ENCODE peak calls at places on chromosomes 3 and 15, in five cellular contexts. One of them, this sample, is unnamed.

GRCh38 chr15:101092867-101093202 is 159.0 kb downstream of the CHSY1 start:
- DNase-seq in HepG2: no peak
- DNase-seq in K562: no peak
- DNase-seq in transverse colon: no peak
- DNase-seq in GM12878: no peak
- DNase-seq in this sample: no peak

GRCh38 chr3:59573911-59574310 is 524.1 kb upstream of the CFAP20DC start:
- DNase-seq in HepG2: no peak
- DNase-seq in K562: no peak
- DNase-seq in transverse colon: peak; percentile 10
- DNase-seq in GM12878: no peak
- DNase-seq in this sample: no peak

GRCh38 chr3:63278171-63278999 is at the start of gene SYNPR:
- DNase-seq in HepG2: no peak
- DNase-seq in K562: no peak
- DNase-seq in transverse colon: no peak
- DNase-seq in GM12878: no peak
- DNase-seq in this sample: no peak

GRCh38 chr3:10786640-10787039 is 29.4 kb upstream of the SLC6A11 start:
- DNase-seq in HepG2: no peak
- DNase-seq in K562: no peak
- DNase-seq in transverse colon: no peak
- DNase-seq in GM12878: no peak
- DNase-seq in this sample: no peak

GRCh38 chr3:197038604-197039003 is 9.0 kb upstream of the MELTF start:
- DNase-seq in HepG2: no peak
- DNase-seq in K562: no peak
- DNase-seq in transverse colon: no peak
- DNase-seq in GM12878: no peak
- DNase-seq in this sample: no peak

GRCh38 chr3:46709147-46709654 is 8.0 kb downstream of the TMIE start:
- DNase-seq in HepG2: no peak
- DNase-seq in K562: no peak
- DNase-seq in transverse colon: no peak
- DNase-seq in GM12878: no peak
- DNase-seq in this sample: no peak

GRCh38 chr3:43405888-43406636 is 119.7 kb downstream of the SNRK start:
- DNase-seq in HepG2: no peak
- DNase-seq in K562: peak; percentile 26
- DNase-seq in transverse colon: no peak
- DNase-seq in GM12878: no peak
- DNase-seq in this sample: no peak

GRCh38 chr3:157865449-157865862 is 240.8 kb downstream of the SHOX2 start:
- DNase-seq in HepG2: peak; percentile 2
- DNase-seq in K562: peak; percentile 76
- DNase-seq in transverse colon: peak; percentile 54
- DNase-seq in GM12878: peak; percentile 1
- DNase-seq in this sample: no peak

GRCh38 chr15:94864600-94864999 is 633.2 kb downstream of the MCTP2 start:
- DNase-seq in HepG2: no peak
- DNase-seq in K562: no peak
- DNase-seq in transverse colon: no peak
- DNase-seq in GM12878: no peak
- DNase-seq in this sample: no peak

GRCh38 chr15:100786901-100787566 is 92.6 kb upstream of the ALDH1A3 start:
- DNase-seq in HepG2: no peak
- DNase-seq in K562: no peak
- DNase-seq in transverse colon: no peak
- DNase-seq in GM12878: no peak
- DNase-seq in this sample: no peak

GRCh38 chr3:168272343-168272984 is 176.7 kb upstream of the GOLIM4 start:
- DNase-seq in HepG2: no peak
- DNase-seq in K562: no peak
- DNase-seq in transverse colon: no peak
- DNase-seq in GM12878: no peak
- DNase-seq in this sample: no peak

GRCh38 chr15:49815937-49816336 is 195.1 kb downstream of the DTWD1 start:
- DNase-seq in HepG2: no peak
- DNase-seq in K562: no peak
- DNase-seq in transverse colon: no peak
- DNase-seq in GM12878: peak; percentile 1
- DNase-seq in this sample: no peak

GRCh38 chr3:157310329-157311065 is 126.2 kb upstream of the PTX3 start:
- DNase-seq in HepG2: no peak
- DNase-seq in K562: no peak
- DNase-seq in transverse colon: no peak
- DNase-seq in GM12878: no peak
- DNase-seq in this sample: no peak

GRCh38 chr3:186930143-186930638 is at the start of gene ST6GAL1:
- DNase-seq in HepG2: peak; percentile 43
- DNase-seq in K562: peak; percentile 81
- DNase-seq in transverse colon: peak; percentile 81
- DNase-seq in GM12878: peak; percentile 27
- DNase-seq in this sample: peak; percentile 67

GRCh38 chr15:25738171-25738792 is 124.8 kb downstream of the ATP10A start:
- DNase-seq in HepG2: no peak
- DNase-seq in K562: no peak
- DNase-seq in transverse colon: no peak
- DNase-seq in GM12878: no peak
- DNase-seq in this sample: no peak

GRCh38 chr3:136516095-136516494 is 236.1 kb downstream of the STAG1 start:
- DNase-seq in HepG2: peak; percentile 39
- DNase-seq in K562: no peak
- DNase-seq in transverse colon: no peak
- DNase-seq in GM12878: no peak
- DNase-seq in this sample: no peak

GRCh38 chr3:124997303-124998246 is 58.2 kb downstream of the HEG1 start:
- DNase-seq in HepG2: no peak
- DNase-seq in K562: no peak
- DNase-seq in transverse colon: no peak
- DNase-seq in GM12878: no peak
- DNase-seq in this sample: no peak

GRCh38 chr3:108127301-108127988 is 36.6 kb upstream of the CD47 start:
- DNase-seq in HepG2: no peak
- DNase-seq in K562: no peak
- DNase-seq in transverse colon: peak; percentile 37
- DNase-seq in GM12878: peak; percentile 34
- DNase-seq in this sample: no peak

GRCh38 chr15:83066034-83066760 is 855 bp downstream of the BTBD1 start:
- DNase-seq in HepG2: no peak
- DNase-seq in K562: no peak
- DNase-seq in transverse colon: peak; percentile 11
- DNase-seq in GM12878: no peak
- DNase-seq in this sample: no peak

GRCh38 chr3:196639517-196640500 is at the start of gene NRROS:
- DNase-seq in HepG2: no peak
- DNase-seq in K562: peak; percentile 80
- DNase-seq in transverse colon: peak; percentile 81
- DNase-seq in GM12878: no peak
- DNase-seq in this sample: peak; percentile 65

GRCh38 chr15:66326051-66326450 is 30.4 kb downstream of the TIPIN start:
- DNase-seq in HepG2: no peak
- DNase-seq in K562: no peak
- DNase-seq in transverse colon: no peak
- DNase-seq in GM12878: no peak
- DNase-seq in this sample: no peak

GRCh38 chr3:173552526-173552925 is 155.0 kb downstream of the NLGN1 start:
- DNase-seq in HepG2: no peak
- DNase-seq in K562: no peak
- DNase-seq in transverse colon: no peak
- DNase-seq in GM12878: no peak
- DNase-seq in this sample: no peak

GRCh38 chr3:16303037-16303436 is 38.0 kb downstream of the OXNAD1 start:
- DNase-seq in HepG2: no peak
- DNase-seq in K562: no peak
- DNase-seq in transverse colon: no peak
- DNase-seq in GM12878: no peak
- DNase-seq in this sample: no peak

GRCh38 chr3:46361408-46362283 is 7.7 kb downstream of the CCR2 start:
- DNase-seq in HepG2: no peak
- DNase-seq in K562: no peak
- DNase-seq in transverse colon: no peak
- DNase-seq in GM12878: no peak
- DNase-seq in this sample: no peak

GRCh38 chr15:63765338-63765737 is 68.4 kb downstream of the HERC1 start:
- DNase-seq in HepG2: no peak
- DNase-seq in K562: no peak
- DNase-seq in transverse colon: no peak
- DNase-seq in GM12878: no peak
- DNase-seq in this sample: no peak

GRCh38 chr15:44075535-44075934 is 119.5 kb downstream of the FRMD5 start:
- DNase-seq in HepG2: no peak
- DNase-seq in K562: no peak
- DNase-seq in transverse colon: no peak
- DNase-seq in GM12878: no peak
- DNase-seq in this sample: no peak

GRCh38 chr3:41997702-41998551 is 36.0 kb upstream of the ULK4 start:
- DNase-seq in HepG2: no peak
- DNase-seq in K562: peak; percentile 41
- DNase-seq in transverse colon: no peak
- DNase-seq in GM12878: no peak
- DNase-seq in this sample: no peak

GRCh38 chr15:38247336-38247735 is 5.3 kb upstream of the SPRED1 start:
- DNase-seq in HepG2: no peak
- DNase-seq in K562: no peak
- DNase-seq in transverse colon: no peak
- DNase-seq in GM12878: no peak
- DNase-seq in this sample: no peak

DNA sequence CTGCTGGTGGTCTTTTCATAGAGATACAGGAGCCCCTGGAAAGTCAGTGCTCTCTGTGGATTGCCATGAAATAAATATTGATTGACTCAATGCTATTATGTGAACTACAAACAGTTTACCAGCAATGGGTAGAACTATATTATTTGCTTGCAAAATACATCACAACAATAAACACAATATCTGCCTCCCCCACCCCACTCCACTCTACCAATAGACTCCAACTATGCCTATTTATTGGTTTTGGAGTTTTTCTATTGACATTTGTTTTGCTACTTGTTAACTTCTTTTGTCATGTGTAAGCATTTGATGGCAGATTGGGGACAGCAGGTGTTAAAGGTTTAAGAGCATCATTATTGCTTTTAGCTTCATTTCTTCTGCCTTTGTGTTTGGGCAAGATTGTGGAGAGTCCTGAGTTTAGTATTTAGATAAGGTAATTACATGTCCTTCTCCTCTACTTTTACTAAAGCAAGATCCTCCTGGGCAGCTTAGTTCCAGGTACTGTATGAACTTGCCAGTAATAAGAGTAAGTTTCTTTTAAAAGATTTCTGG is 8.3 kb downstream of the FNDC3B start:
- DNase-seq in HepG2: no peak
- DNase-seq in K562: no peak
- DNase-seq in transverse colon: no peak
- DNase-seq in GM12878: no peak
- DNase-seq in this sample: no peak
- H3K4me1 ChIP-seq in HepG2: peaks cover 89% of the 10 kb centered on the region
- H3K4me1 ChIP-seq in K562: peaks cover 6% of the 10 kb centered on the region
- H3K4me1 ChIP-seq in transverse colon: peaks cover 35% of the 10 kb centered on the region
- H3K4me1 ChIP-seq in GM12878: no peaks in the 10 kb centered on the region
- H3K4me1 ChIP-seq in this sample: peaks cover 69% of the 10 kb centered on the region

GRCh38 chr3:27345493-27345892 is 23.7 kb downstream of the NEK10 start:
- DNase-seq in HepG2: no peak
- DNase-seq in K562: no peak
- DNase-seq in transverse colon: peak; percentile 58
- DNase-seq in GM12878: no peak
- DNase-seq in this sample: no peak

GRCh38 chr3:27342279-27342678 is 26.9 kb downstream of the NEK10 start:
- DNase-seq in HepG2: no peak
- DNase-seq in K562: no peak
- DNase-seq in transverse colon: no peak
- DNase-seq in GM12878: no peak
- DNase-seq in this sample: no peak

GRCh38 chr3:27345045-27345444 is 24.1 kb downstream of the NEK10 start:
- DNase-seq in HepG2: no peak
- DNase-seq in K562: no peak
- DNase-seq in transverse colon: no peak
- DNase-seq in GM12878: no peak
- DNase-seq in this sample: no peak

GRCh38 chr3:27345959-27346865 is 23.0 kb downstream of the NEK10 start:
- DNase-seq in HepG2: no peak
- DNase-seq in K562: no peak
- DNase-seq in transverse colon: no peak
- DNase-seq in GM12878: no peak
- DNase-seq in this sample: no peak

GRCh38 chr3:27344192-27344591 is 25.0 kb downstream of the NEK10 start:
- DNase-seq in HepG2: no peak
- DNase-seq in K562: no peak
- DNase-seq in transverse colon: no peak
- DNase-seq in GM12878: no peak
- DNase-seq in this sample: no peak
- TF ChIP-seq EP300 in HepG2: no peak
- TF ChIP-seq EP300 in K562: no peak
- TF ChIP-seq EP300 in transverse colon: no peak
- TF ChIP-seq EP300 in GM12878: no peak
- TF ChIP-seq EP300 in this sample: no peak

DNA sequence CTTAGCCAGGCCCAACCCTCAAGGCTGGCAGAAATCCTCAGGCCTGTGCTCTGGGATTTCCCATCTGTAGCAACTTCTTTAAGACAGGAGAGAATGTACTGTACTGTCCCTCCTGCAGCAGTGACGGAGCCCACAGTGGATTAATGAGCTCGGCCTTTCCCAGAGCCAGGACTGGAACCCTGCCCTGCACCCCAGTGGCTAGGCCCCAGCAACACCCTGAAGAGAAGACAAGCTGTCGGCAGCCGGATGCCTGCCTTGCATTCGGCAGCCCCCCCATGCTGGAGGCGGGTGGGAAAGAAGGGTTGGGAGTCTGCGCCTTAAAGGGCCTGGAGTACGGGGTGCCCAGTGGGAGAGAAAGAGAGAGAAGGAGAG is 32.0 kb downstream of the KLHL25 start:
- DNase-seq in HepG2: no peak
- DNase-seq in K562: no peak
- DNase-seq in transverse colon: no peak
- DNase-seq in GM12878: no peak
- DNase-seq in this sample: no peak
- TF ChIP-seq POLR2AphosphoS5 in HepG2: no peak
- TF ChIP-seq POLR2AphosphoS5 in K562: no peak
- TF ChIP-seq POLR2AphosphoS5 in transverse colon: no peak
- TF ChIP-seq POLR2AphosphoS5 in GM12878: no peak
- TF ChIP-seq POLR2AphosphoS5 in this sample: no peak

GRCh38 chr15:90562669-90563068 is 32.9 kb downstream of the CRTC3 start:
- DNase-seq in HepG2: no peak
- DNase-seq in K562: no peak
- DNase-seq in transverse colon: no peak
- DNase-seq in GM12878: no peak
- DNase-seq in this sample: no peak

GRCh38 chr15:90563460-90563859 is 33.7 kb downstream of the CRTC3 start:
- DNase-seq in HepG2: no peak
- DNase-seq in K562: no peak
- DNase-seq in transverse colon: no peak
- DNase-seq in GM12878: no peak
- DNase-seq in this sample: no peak

GRCh38 chr15:90559119-90559518 is 29.4 kb downstream of the CRTC3 start:
- DNase-seq in HepG2: no peak
- DNase-seq in K562: no peak
- DNase-seq in transverse colon: no peak
- DNase-seq in GM12878: no peak
- DNase-seq in this sample: no peak

GRCh38 chr15:90560229-90560771 is 30.6 kb downstream of the CRTC3 start:
- DNase-seq in HepG2: no peak
- DNase-seq in K562: no peak
- DNase-seq in transverse colon: peak; percentile 38
- DNase-seq in GM12878: no peak
- DNase-seq in this sample: no peak

GRCh38 chr15:90561344-90562244 is 31.9 kb downstream of the CRTC3 start:
- DNase-seq in HepG2: no peak
- DNase-seq in K562: no peak
- DNase-seq in transverse colon: no peak
- DNase-seq in GM12878: no peak
- DNase-seq in this sample: no peak
- H3K4me1 ChIP-seq in HepG2: peaks cover 61% of the 10 kb centered on the region
- H3K4me1 ChIP-seq in K562: peaks cover 20% of the 10 kb centered on the region
- H3K4me1 ChIP-seq in transverse colon: peaks cover 94% of the 10 kb centered on the region
- H3K4me1 ChIP-seq in GM12878: peaks cover 58% of the 10 kb centered on the region
- H3K4me1 ChIP-seq in this sample: peaks cover 100% of the 10 kb centered on the region